ENCODE peak calls at places on chromosomes 2 and 18, in five cellular contexts. One of them, this sample, is unnamed.

GRCh38 chr2:230521386-230521785 is 105.4 kb downstream of the SP100 start:
- DNase-seq in B cell: no peak
- DNase-seq in tibial nerve: no peak
- DNase-seq in stomach: no peak
- DNase-seq in astrocyte: no peak
- DNase-seq in this sample: no peak

GRCh38 chr2:172198361-172198760 is 95.7 kb upstream of the DLX2 start:
- DNase-seq in tibial nerve: no peak
- DNase-seq in astrocyte: no peak
- DNase-seq in stomach: no peak
- DNase-seq in B cell: no peak
- DNase-seq in this sample: no peak

GRCh38 chr2:7567646-7568045 is 650.4 kb downstream of the RNF144A start:
- DNase-seq in stomach: no peak
- DNase-seq in tibial nerve: no peak
- DNase-seq in astrocyte: no peak
- DNase-seq in B cell: no peak
- DNase-seq in this sample: peak; percentile 31

GRCh38 chr2:28618221-28619141 is 122.6 kb downstream of the PLB1 start:
- DNase-seq in tibial nerve: no peak
- DNase-seq in stomach: no peak
- DNase-seq in B cell: no peak
- DNase-seq in astrocyte: no peak
- DNase-seq in this sample: no peak

GRCh38 chr18:77059294-77059916 is 73.2 kb downstream of the MBP start:
- DNase-seq in stomach: no peak
- DNase-seq in astrocyte: no peak
- DNase-seq in tibial nerve: no peak
- DNase-seq in B cell: peak; percentile 65
- DNase-seq in this sample: no peak

GRCh38 chr18:14963246-14963645 is 215.3 kb downstream of the ANKRD30B start:
- DNase-seq in stomach: no peak
- DNase-seq in B cell: no peak
- DNase-seq in astrocyte: no peak
- DNase-seq in tibial nerve: no peak
- DNase-seq in this sample: no peak

GRCh38 chr2:11512431-11512830 is 21.4 kb upstream of the GREB1 start:
- DNase-seq in astrocyte: no peak
- DNase-seq in stomach: no peak
- DNase-seq in B cell: no peak
- DNase-seq in tibial nerve: no peak
- DNase-seq in this sample: no peak

GRCh38 chr2:127165539-127165935 is 54.6 kb downstream of the CYP27C1 start:
- DNase-seq in stomach: no peak
- DNase-seq in astrocyte: no peak
- DNase-seq in B cell: no peak
- DNase-seq in tibial nerve: no peak
- DNase-seq in this sample: no peak

GRCh38 chr2:8654041-8654440 is 27.8 kb upstream of the ID2 start:
- DNase-seq in stomach: no peak
- DNase-seq in tibial nerve: no peak
- DNase-seq in B cell: no peak
- DNase-seq in astrocyte: no peak
- DNase-seq in this sample: no peak

GRCh38 chr18:24613887-24614286 is 153.4 kb downstream of the HRH4 start:
- DNase-seq in stomach: no peak
- DNase-seq in B cell: no peak
- DNase-seq in tibial nerve: no peak
- DNase-seq in astrocyte: no peak
- DNase-seq in this sample: no peak

GRCh38 chr2:102337012-102337411 is 18.6 kb upstream of the IL18R1 start:
- DNase-seq in stomach: no peak
- DNase-seq in astrocyte: no peak
- DNase-seq in B cell: no peak
- DNase-seq in tibial nerve: no peak
- DNase-seq in this sample: no peak

GRCh38 chr2:167134381-167135072 is 246.2 kb downstream of the XIRP2 start:
- DNase-seq in stomach: no peak
- DNase-seq in astrocyte: peak; percentile 86
- DNase-seq in tibial nerve: no peak
- DNase-seq in B cell: no peak
- DNase-seq in this sample: no peak

DNA sequence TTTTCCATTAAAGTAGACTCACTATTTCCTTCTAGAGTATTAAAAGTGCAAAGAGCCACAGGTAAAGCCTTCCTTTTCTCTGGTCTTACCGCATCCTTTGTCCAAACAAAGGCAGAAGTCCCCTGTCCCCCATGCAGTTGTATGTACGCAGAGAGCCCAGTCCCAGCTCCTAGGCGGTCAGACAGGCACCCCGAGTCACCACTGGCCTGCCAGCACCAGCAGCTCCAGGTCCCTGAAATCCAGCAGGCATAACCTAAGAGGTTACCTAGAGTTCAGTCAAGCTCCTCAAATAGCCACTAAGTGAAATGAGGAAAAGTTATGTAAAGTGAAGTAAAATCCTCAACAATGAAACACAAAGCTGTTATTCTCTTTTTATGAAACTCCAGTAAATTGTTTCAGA is 60.4 kb upstream of the TWIST2 start:
- DNase-seq in B cell: no peak
- DNase-seq in tibial nerve: no peak
- DNase-seq in stomach: no peak
- DNase-seq in astrocyte: no peak
- DNase-seq in this sample: no peak
- TF ChIP-seq CTCF in B cell: no peak
- TF ChIP-seq CTCF in tibial nerve: no peak
- TF ChIP-seq CTCF in stomach: no peak
- TF ChIP-seq CTCF in astrocyte: no peak
- TF ChIP-seq CTCF in this sample: no peak

DNA sequence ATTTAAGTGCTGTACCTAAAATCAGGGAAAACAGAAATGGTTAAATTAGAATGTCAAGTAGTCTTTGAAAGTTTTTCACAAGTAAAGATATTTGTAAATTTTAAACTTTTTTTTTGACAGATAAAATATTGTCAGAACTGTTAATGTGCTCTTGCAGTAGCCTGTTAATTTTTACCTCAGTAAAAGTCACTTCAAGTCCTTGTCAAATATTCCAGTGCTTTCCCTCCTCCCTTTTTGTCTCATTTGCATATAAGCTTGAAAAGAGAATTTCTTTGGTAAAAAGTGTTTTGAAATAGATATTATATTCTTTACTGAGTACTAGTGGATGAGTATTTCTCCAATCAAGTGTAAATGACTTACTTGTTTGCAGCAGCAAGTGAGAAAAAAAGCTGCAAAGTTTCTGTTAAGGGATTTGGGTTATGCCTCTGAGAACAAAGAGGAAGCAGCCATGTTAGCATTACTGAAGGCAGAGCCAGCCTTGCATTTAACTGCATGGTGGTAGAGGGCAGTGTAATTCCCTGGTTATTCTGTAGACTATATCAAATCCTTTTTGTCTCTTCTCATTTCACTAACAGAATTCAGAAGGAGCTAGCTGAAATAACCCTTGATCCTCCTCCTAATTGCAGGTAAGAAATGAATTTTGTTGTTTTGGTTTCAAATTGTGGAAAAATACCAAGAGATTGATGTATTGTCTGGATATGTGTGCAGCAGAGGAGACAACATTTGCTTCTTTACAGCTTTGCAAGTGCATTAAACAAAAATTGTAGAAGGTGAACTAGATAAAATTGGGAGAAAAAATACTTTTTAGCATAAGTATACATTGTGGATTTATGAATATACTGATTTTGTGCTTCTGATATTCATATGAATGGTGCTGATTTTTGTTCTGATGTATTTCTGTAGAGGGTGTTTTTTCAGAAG is 3.3 kb downstream of the UBE2E3 start:
- DNase-seq in tibial nerve: no peak
- DNase-seq in B cell: peak; percentile 54
- DNase-seq in astrocyte: peak; percentile 54
- DNase-seq in stomach: no peak
- DNase-seq in this sample: no peak
- TF ChIP-seq CTCF in tibial nerve: no peak
- TF ChIP-seq CTCF in B cell: peak; percentile 28
- TF ChIP-seq CTCF in astrocyte: peak; percentile 34
- TF ChIP-seq CTCF in stomach: no peak
- TF ChIP-seq CTCF in this sample: peak; percentile 41

DNA sequence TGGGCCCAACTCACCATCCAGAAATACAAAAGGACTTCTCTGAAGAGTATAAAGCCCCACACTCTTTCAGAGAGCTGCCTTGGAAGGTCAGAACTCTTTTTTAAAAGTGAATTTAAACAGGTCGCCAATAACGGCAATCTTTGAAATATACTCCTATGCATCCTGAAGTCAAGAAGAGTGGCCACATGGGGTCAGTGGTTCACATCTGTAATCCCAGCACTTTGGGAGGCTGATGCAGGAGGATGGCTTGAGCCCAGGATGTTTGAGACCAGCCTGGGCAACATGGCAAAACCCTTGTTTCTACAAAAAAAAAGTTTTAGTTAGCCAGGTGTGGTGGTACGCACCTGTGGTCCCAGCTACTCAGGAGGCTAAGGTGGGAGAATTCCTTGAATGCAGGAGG is 68.1 kb upstream of the FZD7 start:
- DNase-seq in astrocyte: no peak
- DNase-seq in B cell: no peak
- DNase-seq in stomach: no peak
- DNase-seq in tibial nerve: no peak
- DNase-seq in this sample: no peak
- TF ChIP-seq CTCF in astrocyte: no peak
- TF ChIP-seq CTCF in B cell: no peak
- TF ChIP-seq CTCF in stomach: no peak
- TF ChIP-seq CTCF in tibial nerve: no peak
- TF ChIP-seq CTCF in this sample: peak; percentile 30

GRCh38 chr2:52956766-52957165 is 810.8 kb upstream of the CHAC2 start:
- DNase-seq in stomach: no peak
- DNase-seq in astrocyte: no peak
- DNase-seq in B cell: no peak
- DNase-seq in tibial nerve: no peak
- DNase-seq in this sample: no peak
- TF ChIP-seq CTCF in stomach: no peak
- TF ChIP-seq CTCF in astrocyte: no peak
- TF ChIP-seq CTCF in B cell: no peak
- TF ChIP-seq CTCF in tibial nerve: no peak
- TF ChIP-seq CTCF in this sample: no peak

This sample was measured in GM12864.